ENCODE peak calls at places on chromosomes 1 and 21, in seven cellular contexts. W is GM12865, D is H9, L is AG04450, Y is upper lobe of left lung, F is left ventricle myocardium inferior, T is fibroblast of pulmonary artery. O is an unnamed sample.

GRCh38 chr1:68281946-68282615 is 49.8 kb upstream of the WLS start:
- DNase-seq in W (no peak), D (peak), L (no peak), Y (no peak), F (no peak), T (no peak), O (no peak)

GRCh38 chr1:151972533-151973270 is 21.0 kb downstream of the S100A10 start:
- DNase-seq in W (no peak), D (peak), L (no peak), Y (no peak), F (no peak), T (peak), O (no peak)

GRCh38 chr21:17491716-17492414 is 21.0 kb upstream of the CXADR start:
- DNase-seq in W (peak), D (no peak), L (peak), Y (no peak), F (no peak), T (peak), O (no peak)

GRCh38 chr1:56326056-56326455 is 253.3 kb downstream of the PLPP3 start:
- DNase-seq in W (no peak), D (no peak), L (no peak), Y (no peak), F (no peak), T (peak), O (no peak)

GRCh38 chr1:214360525-214361164 is 79.7 kb downstream of the SMYD2 start:
- DNase-seq in W (no peak), D (no peak), L (no peak), Y (no peak), F (no peak), T (no peak), O (no peak)

GRCh38 chr1:24283326-24284155 is 35.6 kb upstream of the GRHL3 start:
- DNase-seq in W (no peak), D (no peak), L (no peak), Y (no peak), F (no peak), T (peak), O (no peak)

GRCh38 chr1:2583331-2583791 is 3.2 kb upstream of the PRXL2B start:
- DNase-seq in W (no peak), D (no peak), L (no peak), Y (peak), F (no peak), T (no peak), O (no peak)

GRCh38 chr1:89907669-89908293 is 86.9 kb downstream of the LRRC8D start:
- DNase-seq in W (no peak), D (no peak), L (no peak), Y (no peak), F (no peak), T (peak), O (no peak)

GRCh38 chr1:217713223-217713622 is 82.1 kb downstream of the SPATA17 start:
- DNase-seq in W (no peak), D (no peak), L (no peak), Y (no peak), F (no peak), T (no peak), O (no peak)

GRCh38 chr21:46114963-46115362 is 17.1 kb downstream of the COL6A2 start:
- DNase-seq in W (no peak), D (no peak), L (no peak), Y (peak), F (peak), T (no peak), O (peak)

GRCh38 chr1:227378876-227379554 is 60.7 kb upstream of the CDC42BPA start:
- DNase-seq in W (no peak), D (no peak), L (no peak), Y (no peak), F (no peak), T (no peak), O (no peak)

GRCh38 chr1:184672013-184672726 is 82.5 kb downstream of the EDEM3 start:
- DNase-seq in W (no peak), D (no peak), L (no peak), Y (no peak), F (no peak), T (no peak), O (no peak)

GRCh38 chr1:44810101-44810761 is 1.9 kb downstream of the BTBD19 start:
- DNase-seq in W (peak), D (peak), L (no peak), Y (peak), F (peak), T (no peak), O (peak)

GRCh38 chr1:39590546-39590945 is 14.0 kb upstream of the PABPC4 start:
- DNase-seq in W (no peak), D (no peak), L (no peak), Y (no peak), F (no peak), T (peak), O (no peak)

GRCh38 chr1:228283043-228283371 is 75.2 kb downstream of the OBSCN start:
- DNase-seq in W (no peak), D (peak), L (no peak), Y (peak), F (peak), T (no peak), O (peak)

GRCh38 chr1:40076895-40077312 is 20.1 kb downstream of the PPT1 start:
- DNase-seq in W (no peak), D (no peak), L (peak), Y (no peak), F (no peak), T (peak), O (no peak)

GRCh38 chr1:232438476-232438875 is 191.5 kb downstream of the SIPA1L2 start:
- DNase-seq in W (no peak), D (no peak), L (no peak), Y (no peak), F (no peak), T (no peak), O (no peak)

GRCh38 chr1:183472488-183473285 is at the start of gene SMG7:
- DNase-seq in W (peak), D (peak), L (no peak), Y (peak), F (peak), T (peak), O (no peak)

DNA sequence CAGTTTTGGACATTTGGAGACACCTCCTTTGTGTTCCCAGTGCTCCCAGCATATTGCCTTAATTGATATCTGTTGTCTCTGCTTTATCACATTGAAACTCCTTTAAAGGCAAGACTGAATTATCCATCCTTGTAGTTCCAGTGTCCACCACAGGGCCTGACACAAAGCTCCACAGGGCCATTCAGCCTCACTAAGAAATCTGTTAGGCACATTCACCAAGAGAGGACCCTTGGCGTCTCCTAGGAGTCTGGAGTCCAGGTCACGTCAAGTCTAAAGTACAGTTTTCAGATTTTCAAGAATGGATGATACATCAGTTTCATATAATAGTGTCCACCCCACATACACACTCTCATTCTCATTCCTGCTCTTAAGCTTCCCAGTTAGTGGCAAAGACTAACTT is 4.8 kb downstream of the ACP6 start:
- DNase-seq in W (no peak), D (no peak), L (no peak), Y (no peak), F (no peak), T (no peak), O (no peak)
- TF ChIP-seq CTCF in W (peak), D (peak), L (peak), Y (no peak), F (peak), T (peak), O (no peak)

GRCh38 chr1:5949074-5949760 is 43.0 kb downstream of the NPHP4 start:
- DNase-seq in W (no peak), D (peak), L (no peak), Y (no peak), F (no peak), T (no peak), O (no peak)
- TF ChIP-seq CTCF in W (no peak), D (peak), L (peak), Y (no peak), F (no peak), T (peak), O (no peak)

GRCh38 chr1:46489169-46489637 is 433 bp upstream of the DMBX1 start:
- DNase-seq in W (no peak), D (no peak), L (no peak), Y (peak), F (no peak), T (no peak), O (no peak)

GRCh38 chr1:46485564-46486431 is 3.8 kb upstream of the DMBX1 start:
- DNase-seq in W (no peak), D (peak), L (no peak), Y (peak), F (no peak), T (no peak), O (no peak)

GRCh38 chr1:46488343-46489168 is 1.1 kb upstream of the DMBX1 start:
- DNase-seq in W (no peak), D (peak), L (no peak), Y (no peak), F (no peak), T (peak), O (no peak)

GRCh38 chr1:46486432-46487015 is 3.1 kb upstream of the DMBX1 start:
- DNase-seq in W (no peak), D (no peak), L (no peak), Y (no peak), F (no peak), T (no peak), O (no peak)

DNA sequence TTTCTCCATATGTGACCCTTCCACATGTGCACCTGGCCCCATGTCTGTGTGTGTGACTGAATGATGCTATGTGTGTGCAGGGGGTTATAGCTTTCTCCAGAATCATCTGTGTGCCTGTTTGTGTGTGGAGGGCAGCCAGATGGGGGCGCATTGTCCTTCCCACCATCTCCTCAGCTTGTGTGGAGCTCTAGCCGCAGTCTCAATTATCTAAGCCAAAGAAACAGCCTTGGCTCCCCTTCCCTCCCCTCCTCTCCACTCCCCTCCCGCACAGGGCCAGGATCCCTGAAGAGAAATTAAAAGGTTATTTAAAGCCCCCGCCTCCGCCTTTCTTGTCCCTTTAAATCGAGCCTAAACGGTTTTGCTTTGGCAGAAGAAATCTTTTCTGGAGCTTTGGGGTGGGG is 1.8 kb upstream of the DMBX1 start:
- DNase-seq in W (peak), D (peak), L (no peak), Y (no peak), F (no peak), T (peak), O (no peak)
- TF ChIP-seq CTCF in W (peak), D (peak), L (peak), Y (no peak), F (no peak), T (peak), O (no peak)

GRCh38 chr1:154614247-154614646 is 6.3 kb upstream of the ADAR start:
- DNase-seq in W (no peak), D (peak), L (no peak), Y (no peak), F (no peak), T (no peak), O (no peak)
- TF ChIP-seq CTCF in W (no peak), D (peak), L (no peak), Y (no peak), F (no peak), T (no peak), O (no peak)

DNA sequence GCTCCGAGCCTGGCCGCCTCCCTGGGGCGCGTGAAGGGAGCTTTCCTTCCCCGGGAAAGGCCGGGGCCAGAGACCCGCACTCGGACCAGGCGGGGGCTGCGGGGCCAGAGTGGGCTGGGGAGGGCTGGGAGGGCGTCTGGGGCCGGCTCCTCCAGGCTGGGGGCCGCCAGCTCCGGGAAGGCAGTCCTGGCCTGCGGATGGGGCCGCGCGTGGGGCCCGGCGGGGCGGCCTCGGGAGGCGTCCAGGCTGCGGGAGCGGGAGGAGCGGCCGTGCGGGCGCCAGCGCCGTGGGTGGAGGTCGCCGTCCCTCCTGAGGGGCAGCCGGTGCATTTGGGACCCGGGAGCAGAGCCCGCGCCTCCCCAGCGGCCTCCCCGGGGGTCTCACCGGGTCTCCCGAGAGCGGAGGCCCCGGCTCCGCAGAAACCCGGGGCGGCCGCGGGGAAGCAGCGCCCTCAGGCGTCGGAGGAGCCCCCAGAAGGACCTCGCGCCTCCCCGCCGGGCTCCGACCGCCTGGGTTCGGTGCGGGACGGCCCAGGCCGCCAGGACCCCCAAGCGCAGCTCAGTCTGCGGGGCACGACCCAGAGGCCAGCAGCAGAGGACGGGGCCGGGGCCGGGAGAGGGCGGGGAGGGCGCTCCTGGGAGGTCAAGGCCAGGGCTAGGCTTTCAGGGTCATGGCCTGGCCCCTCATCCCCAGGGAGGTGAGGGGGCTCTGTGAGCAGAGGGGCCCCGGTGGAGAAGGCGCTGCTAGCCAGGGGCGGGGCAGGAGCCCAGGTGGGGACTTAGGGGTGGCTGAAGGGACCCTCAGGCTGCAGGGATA is 7.3 kb upstream of the SLX9 start:
- DNase-seq in W (peak), D (no peak), L (no peak), Y (peak), F (peak), T (no peak), O (peak)
- TF ChIP-seq CTCF in W (peak), D (peak), L (peak), Y (peak), F (peak), T (peak), O (peak)

GRCh38 chr1:17355898-17356297 is 16.1 kb upstream of the PADI6 start:
- DNase-seq in W (no peak), D (peak), L (no peak), Y (no peak), F (no peak), T (no peak), O (no peak)
- TF ChIP-seq CTCF in W (no peak), D (no peak), L (no peak), Y (no peak), F (no peak), T (no peak), O (no peak)

GRCh38 chr1:105343317-105343716 is 1593.6 kb downstream of the AMY1C start:
- DNase-seq in W (no peak), D (no peak), L (no peak), Y (no peak), F (no peak), T (no peak), O (no peak)
- TF ChIP-seq CTCF in W (no peak), D (no peak), L (no peak), Y (no peak), F (no peak), T (no peak), O (no peak)

O was measured in activated B cell treated with CpG ODN at 0.5 μM for 24 hours.